ENCODE peak calls at places on chromosomes 13 and 19, in four cellular contexts. J is A172, Y is RPMI8226, W is GM18507. R is an unnamed sample.
A peak's percentile ranks its signal among the peaks of the same experiment; 100 is the strongest.

GRCh38 chr13:79318664-79319063 is 87.4 kb downstream of the RBM26 start:
- DNase-seq in Y (no peak), W (no peak), J (no peak), R (no peak)

GRCh38 chr13:34939771-34940170 is 2.3 kb upstream of the NBEA start:
- DNase-seq in W (no peak), J (no peak), Y (no peak), R (no peak)

GRCh38 chr19:33819496-33819874 is 22.8 kb downstream of the KCTD15 start:
- DNase-seq in J (no peak), Y (no peak), W (no peak), R (no peak)

GRCh38 chr19:47633516-47633915 is 24.6 kb downstream of the BICRA start:
- DNase-seq in J (no peak), W (no peak), Y (no peak), R (no peak)

GRCh38 chr13:100209857-100210580 is 121.1 kb downstream of the PCCA start:
- DNase-seq in W (no peak), J (peak; percentile 72), Y (no peak), R (no peak)

GRCh38 chr13:55361141-55361540 is 1779.6 kb upstream of the PRR20A start:
- DNase-seq in J (no peak), Y (no peak), W (no peak), R (no peak)

GRCh38 chr19:292951-293350 is 1.7 kb upstream of the PLPP2 start:
- DNase-seq in Y (no peak), J (no peak), W (no peak), R (no peak)

GRCh38 chr19:14405380-14405757 is 13.8 kb downstream of the DDX39A start:
- DNase-seq in J (no peak), Y (no peak), W (no peak), R (no peak)

GRCh38 chr13:49023441-49023840 is 47.7 kb downstream of the FNDC3A start:
- DNase-seq in Y (no peak), J (peak; percentile 66), W (no peak), R (no peak)

GRCh38 chr19:45396389-45397260 is 8.2 kb downstream of the PPP1R13L start:
- DNase-seq in W (no peak), Y (no peak), J (no peak), R (no peak)

GRCh38 chr13:90696656-90697055 is 650.8 kb upstream of the MIR17HG start:
- DNase-seq in W (no peak), Y (no peak), J (peak; percentile 52), R (no peak)

GRCh38 chr19:1206063-1206732 is 620 bp downstream of the STK11 start:
- DNase-seq in Y (no peak), J (no peak), W (no peak), R (no peak)

GRCh38 chr13:48402325-48402962 is 10.5 kb downstream of the LPAR6 start:
- DNase-seq in W (no peak), J (no peak), Y (no peak), R (no peak)

GRCh38 chr13:101398191-101398590 is 18.1 kb downstream of the NALCN start:
- DNase-seq in W (no peak), J (peak; percentile 46), Y (no peak), R (no peak)

GRCh38 chr19:33071887-33072286 is 7.2 kb upstream of the RHPN2 start:
- DNase-seq in W (no peak), Y (no peak), J (peak; percentile 50), R (no peak)

GRCh38 chr13:98570929-98571372 is 6.0 kb downstream of the STK24 start:
- DNase-seq in Y (peak; percentile 85), J (peak; percentile 87), W (peak; percentile 70), R (no peak)

GRCh38 chr13:33312150-33312908 is 26.8 kb upstream of the STARD13 start:
- DNase-seq in W (no peak), Y (no peak), J (no peak), R (no peak)

GRCh38 chr19:1244693-1245451 is 3.3 kb downstream of the ATP5F1D start:
- DNase-seq in Y (peak; percentile 36), J (no peak), W (no peak), R (peak; percentile 93)

GRCh38 chr13:44302233-44302632 is 71.4 kb upstream of the SERP2 start:
- DNase-seq in W (no peak), J (no peak), Y (no peak), R (no peak)

GRCh38 chr13:21852043-21852442 is 181.2 kb downstream of the FGF9 start:
- DNase-seq in J (no peak), Y (no peak), W (no peak), R (no peak)

GRCh38 chr13:38862443-38862842 is 128.2 kb downstream of the STOML3 start:
- DNase-seq in W (no peak), J (no peak), Y (no peak), R (no peak)

GRCh38 chr13:74570834-74571233 is 436.6 kb upstream of the KLF12 start:
- DNase-seq in J (no peak), Y (no peak), W (no peak), R (no peak)

GRCh38 chr19:19997656-19998268 is 41.5 kb downstream of the ZNF682 start:
- DNase-seq in W (no peak), J (no peak), Y (peak; percentile 32), R (no peak)

GRCh38 chr19:32675720-32676185 is at the start of gene RGS9BP:
- DNase-seq in J (peak; percentile 70), W (no peak), Y (peak; percentile 70), R (peak; percentile 95)

GRCh38 chr19:1102407-1103106 is 1.2 kb upstream of the GPX4 start:
- DNase-seq in Y (no peak), W (no peak), J (peak; percentile 98), R (peak; percentile 71)

GRCh38 chr13:20402881-20403280 is 122.8 kb downstream of the CRYL1 start:
- DNase-seq in Y (no peak), J (no peak), W (no peak), R (no peak)

GRCh38 chr19:30566681-30567420 is 194.7 kb downstream of the ZNF536 start:
- DNase-seq in J (no peak), W (no peak), Y (no peak), R (no peak)

GRCh38 chr13:53010374-53011105 is 18.1 kb upstream of the OLFM4 start:
- DNase-seq in Y (peak; percentile 61), J (peak; percentile 74), W (no peak), R (no peak)

GRCh38 chr19:43651758-43652545 is 12.3 kb upstream of the CADM4 start:
- DNase-seq in Y (peak; percentile 68), W (no peak), J (peak; percentile 71), R (peak; percentile 9)

GRCh38 chr13:24148414-24149305 is 11.9 kb upstream of the SPATA13 start:
- DNase-seq in Y (no peak), W (no peak), J (peak; percentile 92), R (peak; percentile 56)

GRCh38 chr13:57253551-57253950 is 86.6 kb downstream of the PRR20E start:
- DNase-seq in W (no peak), Y (peak; percentile 3), J (no peak), R (no peak)

GRCh38 chr13:113176292-113176691 is 17.8 kb downstream of the PROZ start:
- DNase-seq in W (no peak), Y (no peak), J (no peak), R (peak; percentile 74)